ENCODE peak calls at places on chromosome 20, in six cellular contexts. C is H9, F is IMR-90, P is trophoblast cell, V is mesenchymal stem cell, K is mesendoderm. Y is an unnamed sample.

GRCh38 chr20:57738484-57738883 is 28.7 kb upstream of the PMEPA1 start:
- DNase-seq in C (no peak), F (no peak), P (no peak), V (no peak), K (no peak), Y (no peak)

GRCh38 chr20:54267510-54268003 is 59.7 kb downstream of the PFDN4 start:
- DNase-seq in C (peak), F (peak), P (peak), V (no peak), K (peak), Y (no peak)

GRCh38 chr20:49886571-49887203 is 28.6 kb downstream of the SPATA2 start:
- DNase-seq in C (no peak), F (no peak), P (no peak), V (no peak), K (no peak), Y (no peak)

GRCh38 chr20:36856691-36857635 is 19.0 kb upstream of the TLDC2 start:
- DNase-seq in C (no peak), F (peak), P (peak), V (peak), K (no peak), Y (no peak)

GRCh38 chr20:8299921-8300320 is 167.9 kb downstream of the PLCB1 start:
- DNase-seq in C (no peak), F (peak), P (no peak), V (peak), K (no peak), Y (no peak)

GRCh38 chr20:10385850-10386544 is 48.0 kb downstream of the MKKS start:
- DNase-seq in C (no peak), F (no peak), P (no peak), V (peak), K (no peak), Y (no peak)

GRCh38 chr20:358891-359555 is 12.1 kb downstream of the NRSN2 start:
- DNase-seq in C (no peak), F (no peak), P (peak), V (no peak), K (no peak), Y (no peak)

GRCh38 chr20:52655365-52655764 is 316.8 kb upstream of the TSHZ2 start:
- DNase-seq in C (no peak), F (no peak), P (no peak), V (no peak), K (no peak), Y (no peak)

GRCh38 chr20:22836877-22837276 is 198.2 kb upstream of the SSTR4 start:
- DNase-seq in C (no peak), F (no peak), P (peak), V (peak), K (no peak), Y (no peak)

GRCh38 chr20:9286501-9286900 is 217.6 kb downstream of the PLCB4 start:
- DNase-seq in C (no peak), F (peak), P (no peak), V (no peak), K (no peak), Y (no peak)

GRCh38 chr20:1949306-1949705 is 44.6 kb downstream of the PDYN start:
- DNase-seq in C (no peak), F (no peak), P (no peak), V (no peak), K (no peak), Y (no peak)

GRCh38 chr20:23889775-23890187 is 10.2 kb upstream of the CST5 start:
- DNase-seq in C (peak), F (peak), P (peak), V (peak), K (peak), Y (peak)

GRCh38 chr20:22339091-22339881 is 245.1 kb downstream of the FOXA2 start:
- DNase-seq in C (no peak), F (peak), P (peak), V (peak), K (peak), Y (peak)

GRCh38 chr20:48285656-48286055 is 500.4 kb upstream of the SULF2 start:
- DNase-seq in C (no peak), F (no peak), P (no peak), V (no peak), K (no peak), Y (no peak)

GRCh38 chr20:6579824-6580223 is 187.7 kb upstream of the BMP2 start:
- DNase-seq in C (no peak), F (no peak), P (no peak), V (no peak), K (no peak), Y (no peak)

GRCh38 chr20:38130687-38131587 is 34.1 kb downstream of the TGM2 start:
- DNase-seq in C (no peak), F (no peak), P (no peak), V (no peak), K (no peak), Y (no peak)

GRCh38 chr20:35269055-35269781 is 8.7 kb downstream of the MMP24OS start:
- DNase-seq in C (peak), F (peak), P (peak), V (peak), K (peak), Y (peak)

GRCh38 chr20:297925-298754 is 770 bp downstream of the ZCCHC3 start:
- DNase-seq in C (no peak), F (peak), P (peak), V (peak), K (peak), Y (no peak)

GRCh38 chr20:13771853-13772453 is 12.8 kb downstream of the ESF1 start:
- DNase-seq in C (no peak), F (peak), P (peak), V (peak), K (peak), Y (no peak)

GRCh38 chr20:12237772-12238171 is 320.1 kb downstream of the BTBD3 start:
- DNase-seq in C (no peak), F (no peak), P (peak), V (no peak), K (no peak), Y (no peak)

GRCh38 chr20:2563116-2563515 is 26.7 kb downstream of the TMC2 start:
- DNase-seq in C (no peak), F (no peak), P (no peak), V (no peak), K (no peak), Y (no peak)

GRCh38 chr20:57170343-57170742 is 96.1 kb downstream of the BMP7 start:
- DNase-seq in C (no peak), F (no peak), P (no peak), V (no peak), K (no peak), Y (no peak)

GRCh38 chr20:54061106-54061881 is 9.1 kb downstream of the BCAS1 start:
- DNase-seq in C (no peak), F (peak), P (no peak), V (peak), K (no peak), Y (no peak)

GRCh38 chr20:5168582-5169396 is 42.0 kb downstream of the CDS2 start:
- DNase-seq in C (peak), F (peak), P (no peak), V (peak), K (peak), Y (no peak)

GRCh38 chr20:38132156-38132909 is 32.7 kb downstream of the TGM2 start:
- DNase-seq in C (no peak), F (no peak), P (no peak), V (no peak), K (no peak), Y (no peak)

GRCh38 chr20:58512808-58513552 is 2.2 kb downstream of the APCDD1L start:
- DNase-seq in C (peak), F (no peak), P (no peak), V (no peak), K (peak), Y (no peak)

GRCh38 chr20:17688965-17689364 is 6.9 kb upstream of the RRBP1 start:
- DNase-seq in C (no peak), F (peak), P (no peak), V (peak), K (no peak), Y (no peak)

GRCh38 chr20:18796282-18796833 is 17.2 kb upstream of the SCP2D1 start:
- DNase-seq in C (no peak), F (no peak), P (no peak), V (no peak), K (no peak), Y (no peak)

GRCh38 chr20:25081730-25082497 is at the start of gene VSX1:
- DNase-seq in C (peak), F (no peak), P (no peak), V (no peak), K (no peak), Y (no peak)

GRCh38 chr20:57795347-57795697 is 85.5 kb upstream of the PMEPA1 start:
- DNase-seq in C (no peak), F (peak), P (no peak), V (no peak), K (no peak), Y (no peak)

GRCh38 chr20:50333856-50334255 is 143.2 kb downstream of the CEBPB start:
- DNase-seq in C (no peak), F (peak), P (peak), V (peak), K (no peak), Y (no peak)

GRCh38 chr20:64041781-64042771 is 6.1 kb downstream of the C20orf204 start:
- DNase-seq in C (no peak), F (no peak), P (no peak), V (no peak), K (no peak), Y (no peak)

GRCh38 chr20:15339264-15339663 is 1001.9 kb upstream of the FLRT3 start:
- DNase-seq in C (no peak), F (no peak), P (no peak), V (no peak), K (no peak), Y (no peak)
- H3K4ac ChIP-seq in C (no peak), F (no peak), P (no peak), V (no peak), K (no peak), Y (no peak)

DNA sequence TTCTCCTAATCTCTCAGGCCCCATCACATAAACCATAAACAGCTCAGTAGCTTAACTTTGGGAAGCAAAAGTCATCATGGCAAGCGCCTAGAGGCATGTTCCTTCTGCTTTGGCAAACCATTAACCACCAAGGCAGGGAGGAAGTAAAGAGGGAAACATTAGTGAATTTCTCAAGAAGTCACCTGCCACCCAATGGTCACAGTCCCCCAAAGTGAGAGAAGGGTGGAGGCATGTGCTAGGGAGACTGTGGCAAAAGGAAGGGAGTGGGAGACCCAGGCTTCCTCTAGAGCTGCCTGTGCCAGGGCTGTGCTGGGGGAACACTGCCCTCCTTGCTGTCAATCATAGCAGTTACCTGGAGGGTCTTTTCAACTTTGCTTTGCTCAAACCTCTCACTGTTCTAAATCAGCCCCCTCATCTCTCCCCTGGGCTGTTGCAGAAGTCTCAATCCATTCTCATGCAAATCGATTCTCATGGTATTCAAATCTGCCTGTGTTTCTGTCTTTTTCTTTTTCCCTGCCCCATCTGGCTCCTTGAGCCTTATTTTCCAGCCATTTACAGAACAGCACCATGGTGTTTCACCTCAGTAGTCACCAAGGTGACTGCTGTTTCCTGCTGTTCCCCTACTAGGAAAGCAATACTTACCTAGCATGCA is 1.8 kb upstream of the RNF24 start:
- DNase-seq in C (no peak), F (no peak), P (no peak), V (no peak), K (no peak), Y (no peak)
- H2BK120ac ChIP-seq in C (no peak), F (no peak), P (no peak), V (no peak), K (no peak), Y (no peak)

DNA sequence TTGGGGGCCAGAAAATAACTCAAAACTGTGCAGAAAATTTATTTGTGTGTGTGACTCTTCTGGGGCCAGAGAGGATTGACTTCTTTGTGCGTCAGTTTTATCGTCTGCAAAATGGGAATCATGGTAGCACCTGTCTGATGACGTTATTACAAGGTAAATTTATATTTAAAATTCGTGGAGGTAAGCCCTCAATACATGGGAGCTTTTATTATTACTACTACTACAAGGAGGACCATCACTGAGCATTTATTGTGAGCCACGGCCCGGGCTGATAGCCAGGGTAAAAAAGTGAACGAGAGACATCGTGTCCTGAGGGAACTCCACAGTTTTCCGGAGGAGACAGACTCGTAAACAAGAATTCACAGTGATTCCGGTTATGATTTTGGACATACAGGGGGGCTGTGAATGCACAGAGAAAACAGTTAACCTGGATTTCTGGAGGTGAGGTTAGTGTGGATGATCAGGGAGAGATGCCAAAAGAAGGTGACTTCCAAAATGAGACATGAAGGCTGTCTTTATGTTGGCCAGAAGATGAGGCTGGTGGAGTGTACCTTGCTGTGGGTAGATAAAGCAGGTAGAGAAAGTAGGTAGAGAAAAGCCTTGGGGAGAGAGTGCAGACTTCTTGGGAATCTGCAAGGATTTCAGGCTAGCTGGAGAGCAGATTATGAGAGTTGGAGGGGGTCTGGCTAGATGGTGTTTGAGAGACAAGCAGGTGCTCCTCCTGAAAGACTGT is 10.5 kb upstream of the SERINC3 start:
- DNase-seq in C (no peak), F (no peak), P (peak), V (no peak), K (no peak), Y (no peak)
- H3K4ac ChIP-seq in C (no peak), F (peak), P (no peak), V (no peak), K (peak), Y (no peak)

GRCh38 chr20:61448396-61448795 is 196.3 kb downstream of the CDH4 start:
- DNase-seq in C (no peak), F (no peak), P (no peak), V (no peak), K (no peak), Y (no peak)
- H2BK120ac ChIP-seq in C (no peak), F (no peak), P (no peak), V (no peak), K (peak), Y (no peak)

GRCh38 chr20:41746635-41747034 is 128.5 kb upstream of the CHD6 start:
- DNase-seq in C (no peak), F (no peak), P (no peak), V (no peak), K (no peak), Y (no peak)

GRCh38 chr20:41747226-41747625 is 129.0 kb upstream of the CHD6 start:
- DNase-seq in C (no peak), F (no peak), P (no peak), V (no peak), K (no peak), Y (no peak)

GRCh38 chr20:41750137-41750536 is 132.0 kb upstream of the CHD6 start:
- DNase-seq in C (no peak), F (no peak), P (no peak), V (no peak), K (no peak), Y (no peak)

GRCh38 chr20:41748756-41749582 is 130.8 kb upstream of the CHD6 start:
- DNase-seq in C (no peak), F (no peak), P (no peak), V (no peak), K (no peak), Y (no peak)

GRCh38 chr20:41748051-41748450 is 129.9 kb upstream of the CHD6 start:
- DNase-seq in C (no peak), F (no peak), P (no peak), V (no peak), K (peak), Y (no peak)
- H3K4ac ChIP-seq in C (no peak), F (no peak), P (no peak), V (no peak), K (no peak), Y (no peak)

DNA sequence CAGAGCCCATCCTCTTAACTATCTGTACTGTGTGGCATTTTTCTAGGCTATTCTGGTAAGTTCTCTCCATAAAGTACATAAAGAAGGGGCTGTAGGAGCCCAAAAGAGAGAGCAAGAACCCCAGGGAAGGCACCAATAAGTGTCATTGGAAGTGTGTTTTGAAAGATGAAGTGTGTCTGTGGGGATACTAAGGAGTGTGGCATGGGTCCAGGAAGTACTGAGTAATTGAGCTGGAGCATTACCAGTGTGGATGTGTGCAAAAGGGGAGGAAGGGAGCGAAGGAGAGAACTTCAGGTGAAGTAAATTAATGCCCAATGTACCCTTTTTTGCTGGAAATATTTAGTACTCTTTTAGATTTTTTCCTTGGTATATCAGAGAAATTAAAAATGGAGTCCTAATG is 63.9 kb downstream of the KCNS1 start:
- DNase-seq in C (no peak), F (peak), P (no peak), V (peak), K (no peak), Y (no peak)
- H2BK120ac ChIP-seq in C (no peak), F (peak), P (no peak), V (no peak), K (no peak), Y (no peak)

GRCh38 chr20:46963196-46963529 is 68.5 kb downstream of the EYA2 start:
- DNase-seq in C (no peak), F (no peak), P (no peak), V (no peak), K (peak), Y (no peak)
- H3K4ac ChIP-seq in C (no peak), F (peak), P (no peak), V (no peak), K (no peak), Y (no peak)

GRCh38 chr20:59940129-59940955 is at the start of the genes FAM217B and PPP1R3D:
- DNase-seq in C (peak), F (peak), P (peak), V (peak), K (peak), Y (peak)
- H2BK120ac ChIP-seq in C (no peak), F (peak), P (peak), V (peak), K (no peak), Y (peak)

GRCh38 chr20:61372151-61373054 is 120.3 kb downstream of the CDH4 start:
- DNase-seq in C (no peak), F (no peak), P (no peak), V (peak), K (no peak), Y (no peak)

GRCh38 chr20:61371501-61372150 is 119.6 kb downstream of the CDH4 start:
- DNase-seq in C (no peak), F (peak), P (no peak), V (peak), K (no peak), Y (no peak)

GRCh38 chr20:61373055-61373399 is 121.0 kb downstream of the CDH4 start:
- DNase-seq in C (no peak), F (no peak), P (no peak), V (no peak), K (no peak), Y (no peak)

GRCh38 chr20:61370841-61371303 is 118.8 kb downstream of the CDH4 start:
- DNase-seq in C (no peak), F (no peak), P (no peak), V (no peak), K (no peak), Y (peak)

GRCh38 chr20:61369731-61370520 is 117.9 kb downstream of the CDH4 start:
- DNase-seq in C (no peak), F (no peak), P (no peak), V (no peak), K (no peak), Y (no peak)
- H3K4ac ChIP-seq in C (no peak), F (no peak), P (no peak), V (no peak), K (no peak), Y (peak)

DNA sequence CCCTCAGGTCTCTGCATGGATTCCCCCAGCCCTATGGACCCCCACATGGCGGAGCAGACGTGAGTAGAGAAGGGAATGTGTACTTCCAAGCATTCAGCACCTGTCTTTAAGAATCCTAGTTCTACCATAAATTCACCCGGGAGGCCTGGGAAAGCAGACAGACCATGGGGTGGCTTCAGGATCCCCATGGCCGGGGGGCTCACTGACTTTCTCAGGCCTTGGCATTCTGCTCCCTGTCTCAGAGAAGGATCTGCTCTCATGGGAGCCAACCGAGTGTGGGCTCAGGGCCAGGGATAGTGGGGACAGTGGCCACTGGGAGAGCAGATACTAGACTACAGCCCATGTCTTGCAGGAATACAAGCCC is 2.3 kb downstream of the CDC25B start:
- DNase-seq in C (no peak), F (no peak), P (no peak), V (no peak), K (no peak), Y (no peak)
- H2BK120ac ChIP-seq in C (no peak), F (peak), P (no peak), V (no peak), K (no peak), Y (no peak)

Y was measured in neuronal stem cell.